ENCODE peak calls at places on chromosomes 11 and 22, in four cellular contexts. D is astrocyte of the spinal cord, M is kidney epithelial cell, O is heart right ventricle. Z is an unnamed sample.

GRCh38 chr11:86799680-86800075 is 664 bp upstream of the PRSS23 start:
- DNase-seq in D (no peak), M (no peak), O (no peak), Z (no peak)

GRCh38 chr22:35914357-35914664 is 114.3 kb downstream of the RBFOX2 start:
- DNase-seq in D (no peak), M (no peak), O (no peak), Z (no peak)

GRCh38 chr11:63553759-63554158 is 9.4 kb downstream of the PLAAT2 start:
- DNase-seq in D (no peak), M (no peak), O (no peak), Z (no peak)

GRCh38 chr11:64078294-64078693 is 42.6 kb downstream of the FLRT1 start:
- DNase-seq in D (no peak), M (no peak), O (no peak), Z (no peak)

GRCh38 chr22:23826510-23827350 is 12.1 kb downstream of the DERL3 start:
- DNase-seq in D (peak), M (no peak), O (no peak), Z (peak)

GRCh38 chr11:20117291-20117690 is 43.0 kb downstream of the DBX1 start:
- DNase-seq in D (no peak), M (no peak), O (no peak), Z (no peak)

GRCh38 chr11:9643751-9644150 is 20.1 kb upstream of the SWAP70 start:
- DNase-seq in D (no peak), M (no peak), O (no peak), Z (no peak)

GRCh38 chr11:30478923-30479322 is 107.2 kb downstream of the MPPED2 start:
- DNase-seq in D (no peak), M (no peak), O (peak), Z (no peak)

GRCh38 chr11:31645747-31646146 is 136.2 kb downstream of the ELP4 start:
- DNase-seq in D (peak), M (peak), O (no peak), Z (peak)

GRCh38 chr11:118552341-118552740 is 13.4 kb downstream of the IFT46 start:
- DNase-seq in D (no peak), M (no peak), O (no peak), Z (no peak)

GRCh38 chr11:69642913-69643632 is 2.1 kb downstream of the CCND1 start:
- DNase-seq in D (peak), M (no peak), O (peak), Z (no peak)

GRCh38 chr11:110207089-110207488 is 89.3 kb downstream of the RDX start:
- DNase-seq in D (no peak), M (no peak), O (no peak), Z (no peak)

GRCh38 chr11:13118691-13119090 is 109.6 kb downstream of the RASSF10 start:
- DNase-seq in D (no peak), M (no peak), O (no peak), Z (no peak)

GRCh38 chr11:92461478-92461877 is 236.9 kb downstream of the FAT3 start:
- DNase-seq in D (no peak), M (no peak), O (no peak), Z (no peak)

GRCh38 chr22:36194971-36195370 is 6.6 kb downstream of the APOL4 start:
- DNase-seq in D (peak), M (peak), O (peak), Z (no peak)

GRCh38 chr11:2530855-2531200 is 86.0 kb downstream of the KCNQ1 start:
- DNase-seq in D (no peak), M (no peak), O (no peak), Z (no peak)

GRCh38 chr11:128620306-128621175 is 33.2 kb upstream of the ETS1 start:
- DNase-seq in D (no peak), M (no peak), O (no peak), Z (no peak)

GRCh38 chr22:28397324-28397723 is 282.3 kb downstream of the TTC28 start:
- DNase-seq in D (no peak), M (no peak), O (no peak), Z (no peak)

GRCh38 chr22:19109198-19110063 is 12.8 kb downstream of the DGCR2 start:
- DNase-seq in D (peak), M (no peak), O (no peak), Z (peak)

GRCh38 chr11:78262710-78263109 is 74.0 kb downstream of the USP35 start:
- DNase-seq in D (no peak), M (no peak), O (no peak), Z (no peak)

GRCh38 chr22:36257948-36258674 is 5.2 kb downstream of the APOL1 start:
- DNase-seq in D (no peak), M (no peak), O (no peak), Z (no peak)

GRCh38 chr11:106070606-106071005 is 6.5 kb downstream of the KBTBD3 start:
- DNase-seq in D (no peak), M (no peak), O (no peak), Z (no peak)

GRCh38 chr11:134537941-134538340 is 125.9 kb upstream of the B3GAT1 start:
- DNase-seq in D (no peak), M (no peak), O (no peak), Z (no peak)

GRCh38 chr11:101912823-101913284 is 2.0 kb upstream of the CEP126 start:
- DNase-seq in D (peak), M (no peak), O (no peak), Z (no peak)

GRCh38 chr11:114317738-114318137 is 21.5 kb downstream of the NNMT start:
- DNase-seq in D (peak), M (no peak), O (peak), Z (no peak)
- TF ChIP-seq CTCF in D (peak), M (peak), O (peak), Z (peak)

GRCh38 chr22:43891360-43892182 is at the start of gene PNPLA5:
- DNase-seq in D (no peak), M (no peak), O (no peak), Z (no peak)
- H3K4me3 ChIP-seq in D (no peak), M (no peak), O (no peak), Z (peak)

GRCh38 chr22:50144005-50144614 is 26.4 kb upstream of the PANX2 start:
- DNase-seq in D (no peak), M (no peak), O (no peak), Z (no peak)
- TF ChIP-seq CTCF in D (no peak), M (no peak), O (no peak), Z (no peak)

DNA sequence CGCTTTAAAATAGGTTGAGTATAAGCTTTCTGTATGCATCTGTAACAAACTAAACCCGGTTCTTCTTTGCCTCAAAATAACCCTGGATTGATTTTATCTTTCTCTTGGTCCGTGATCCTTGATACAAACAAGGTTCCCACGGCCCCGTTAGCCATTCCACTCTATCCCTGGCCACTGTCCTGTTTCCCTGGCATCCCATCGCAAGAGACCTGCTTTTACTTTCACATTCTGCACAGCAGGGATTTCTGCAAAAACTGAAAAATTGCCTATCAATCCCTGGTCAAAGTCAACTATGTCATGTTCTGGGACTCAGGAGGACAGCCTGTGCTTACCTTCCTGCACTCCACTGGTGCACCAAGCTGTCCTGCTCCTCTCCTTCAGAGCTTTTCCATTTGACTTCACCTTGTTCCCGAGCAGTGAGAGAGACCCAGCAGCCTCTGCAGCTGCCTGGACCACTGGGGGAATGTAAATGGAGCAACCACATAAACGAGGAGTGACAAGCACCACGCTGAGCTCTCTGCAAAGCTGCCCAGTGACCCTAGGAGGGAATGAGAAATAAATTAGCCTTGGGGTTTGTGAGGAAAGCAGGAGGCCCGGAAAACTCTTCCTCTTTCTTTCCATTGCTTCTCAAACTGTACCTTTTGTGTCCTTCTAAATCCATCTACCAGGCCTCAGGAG is 175.9 kb downstream of the NTM start:
- DNase-seq in D (peak), M (no peak), O (no peak), Z (no peak)
- H3K4me3 ChIP-seq in D (peak), M (no peak), O (no peak), Z (no peak)

GRCh38 chr11:409008-409599 is 5.7 kb downstream of the SIGIRR start:
- DNase-seq in D (no peak), M (no peak), O (no peak), Z (no peak)

GRCh38 chr11:408154-409007 is 6.4 kb downstream of the SIGIRR start:
- DNase-seq in D (no peak), M (no peak), O (no peak), Z (no peak)

GRCh38 chr11:407651-408080 is 7.1 kb downstream of the SIGIRR start:
- DNase-seq in D (no peak), M (no peak), O (no peak), Z (no peak)

GRCh38 chr11:406796-407650 is 7.8 kb downstream of the SIGIRR start:
- DNase-seq in D (peak), M (no peak), O (peak), Z (no peak)

DNA sequence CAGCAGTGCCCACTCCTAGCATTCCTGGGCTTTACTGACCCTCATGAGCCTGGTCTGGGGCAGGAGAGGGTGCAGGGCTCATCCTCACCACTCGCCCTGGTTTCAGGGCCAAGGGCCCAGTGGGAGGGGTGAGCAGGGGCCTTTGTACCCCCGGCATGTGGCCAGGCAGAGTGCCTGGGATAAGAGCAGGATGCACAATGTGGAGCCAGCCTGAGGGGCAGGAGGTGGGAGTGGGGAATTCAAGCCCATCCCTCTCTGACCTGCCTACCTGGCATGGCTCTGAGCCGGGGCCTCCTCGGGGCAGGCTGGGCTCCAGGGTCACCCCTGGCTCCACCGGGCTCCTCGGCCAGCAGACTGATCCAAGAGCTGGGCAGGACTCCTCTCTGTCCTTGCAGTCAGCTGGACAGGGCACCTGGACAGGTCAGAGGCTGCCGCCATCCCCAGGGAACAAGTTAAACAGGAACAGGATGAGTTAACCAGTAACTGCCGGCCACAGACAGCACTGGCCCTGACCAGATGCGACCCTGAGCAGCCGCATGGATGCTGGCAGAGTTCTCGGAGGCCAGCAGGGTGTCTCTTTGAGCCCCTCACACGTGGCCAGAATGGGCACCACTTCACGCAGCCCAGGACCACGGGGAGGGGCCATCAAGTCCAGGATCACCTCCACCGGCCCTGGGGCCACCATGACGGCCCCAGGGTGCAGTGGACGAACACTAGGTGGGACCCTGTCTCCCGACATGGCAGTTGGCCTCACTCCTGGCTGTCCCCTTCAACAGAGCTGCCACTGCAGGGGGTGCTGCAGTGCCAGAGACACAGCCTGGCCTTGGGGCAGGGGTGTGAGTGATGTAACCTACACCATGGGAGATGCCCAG is 5.0 kb downstream of the SIGIRR start:
- DNase-seq in D (no peak), M (no peak), O (no peak), Z (no peak)
- TF ChIP-seq CTCF in D (no peak), M (no peak), O (no peak), Z (no peak)

GRCh38 chr11:122723576-122723975 is 68.1 kb downstream of the UBASH3B start:
- DNase-seq in D (peak), M (no peak), O (no peak), Z (no peak)
- H3K4me3 ChIP-seq in D (no peak), M (no peak), O (no peak), Z (no peak)

Z was measured in AG04449.